ENCODE peak calls at places on chromosomes 2 and 18, in five cellular contexts. One of them, this sample, is unnamed.

GRCh38 chr2:156339110-156339847 is 6.8 kb upstream of the NR4A2 start:
- DNase-seq in astrocyte: no peak
- DNase-seq in AG04449: no peak
- DNase-seq in uterus: no peak
- DNase-seq in mucosa of gallbladder: no peak
- DNase-seq in this sample: peak

GRCh38 chr2:195322324-195322723 is 334.7 kb upstream of the SLC39A10 start:
- DNase-seq in astrocyte: peak
- DNase-seq in AG04449: no peak
- DNase-seq in uterus: peak
- DNase-seq in mucosa of gallbladder: no peak
- DNase-seq in this sample: peak

GRCh38 chr2:43539991-43540860 is 55.6 kb downstream of the THADA start:
- DNase-seq in astrocyte: peak
- DNase-seq in AG04449: peak
- DNase-seq in uterus: peak
- DNase-seq in mucosa of gallbladder: peak
- DNase-seq in this sample: peak

GRCh38 chr2:157572725-157573124 is 55.9 kb downstream of the ACVR1C start:
- DNase-seq in astrocyte: no peak
- DNase-seq in AG04449: no peak
- DNase-seq in uterus: no peak
- DNase-seq in mucosa of gallbladder: no peak
- DNase-seq in this sample: no peak

GRCh38 chr2:146576301-146576700 is 1268.5 kb upstream of the ACVR2A start:
- DNase-seq in astrocyte: peak
- DNase-seq in AG04449: no peak
- DNase-seq in uterus: no peak
- DNase-seq in mucosa of gallbladder: no peak
- DNase-seq in this sample: no peak

GRCh38 chr2:218851286-218851685 is 8.3 kb upstream of the WNT6 start:
- DNase-seq in astrocyte: no peak
- DNase-seq in AG04449: no peak
- DNase-seq in uterus: no peak
- DNase-seq in mucosa of gallbladder: no peak
- DNase-seq in this sample: no peak

GRCh38 chr2:108927936-108928659 is 60.9 kb downstream of the EDAR start:
- DNase-seq in astrocyte: peak
- DNase-seq in AG04449: no peak
- DNase-seq in uterus: no peak
- DNase-seq in mucosa of gallbladder: peak
- DNase-seq in this sample: peak

GRCh38 chr2:231985823-231986261 is 24.3 kb downstream of the DIS3L2 start:
- DNase-seq in astrocyte: no peak
- DNase-seq in AG04449: no peak
- DNase-seq in uterus: no peak
- DNase-seq in mucosa of gallbladder: no peak
- DNase-seq in this sample: no peak

GRCh38 chr2:41958775-41959174 is 89.0 kb upstream of the PKDCC start:
- DNase-seq in astrocyte: peak
- DNase-seq in AG04449: no peak
- DNase-seq in uterus: no peak
- DNase-seq in mucosa of gallbladder: no peak
- DNase-seq in this sample: no peak

GRCh38 chr2:218006741-218007140 is 3.9 kb upstream of the TNS1 start:
- DNase-seq in astrocyte: peak
- DNase-seq in AG04449: no peak
- DNase-seq in uterus: peak
- DNase-seq in mucosa of gallbladder: no peak
- DNase-seq in this sample: no peak

GRCh38 chr2:86078801-86079545 is 26.7 kb downstream of the POLR1A start:
- DNase-seq in astrocyte: peak
- DNase-seq in AG04449: no peak
- DNase-seq in uterus: peak
- DNase-seq in mucosa of gallbladder: peak
- DNase-seq in this sample: peak

GRCh38 chr2:1132328-1132964 is 181.8 kb downstream of the SNTG2 start:
- DNase-seq in astrocyte: no peak
- DNase-seq in AG04449: no peak
- DNase-seq in uterus: no peak
- DNase-seq in mucosa of gallbladder: no peak
- DNase-seq in this sample: no peak

GRCh38 chr2:102226171-102226570 is 39.3 kb downstream of the IL1RL2 start:
- DNase-seq in astrocyte: no peak
- DNase-seq in AG04449: no peak
- DNase-seq in uterus: no peak
- DNase-seq in mucosa of gallbladder: no peak
- DNase-seq in this sample: no peak

GRCh38 chr18:76396792-76397191 is 98.2 kb downstream of the ZNF516 start:
- DNase-seq in astrocyte: no peak
- DNase-seq in AG04449: no peak
- DNase-seq in uterus: peak
- DNase-seq in mucosa of gallbladder: no peak
- DNase-seq in this sample: no peak

GRCh38 chr18:76458522-76459311 is 36.3 kb downstream of the ZNF516 start:
- DNase-seq in astrocyte: no peak
- DNase-seq in AG04449: no peak
- DNase-seq in uterus: no peak
- DNase-seq in mucosa of gallbladder: peak
- DNase-seq in this sample: no peak

GRCh38 chr2:190637903-190638618 is 10.8 kb upstream of the NAB1 start:
- DNase-seq in astrocyte: peak
- DNase-seq in AG04449: no peak
- DNase-seq in uterus: peak
- DNase-seq in mucosa of gallbladder: no peak
- DNase-seq in this sample: no peak

GRCh38 chr2:58215429-58215828 is 25.7 kb downstream of the FANCL start:
- DNase-seq in astrocyte: peak
- DNase-seq in AG04449: no peak
- DNase-seq in uterus: no peak
- DNase-seq in mucosa of gallbladder: peak
- DNase-seq in this sample: no peak

This sample was measured in colonic mucosa.